ENCODE peak calls at places on chromosomes 16 and 17, in six cellular contexts. One of them, this sample, is unnamed.

GRCh38 chr16:77499373-77500285 is 64.8 kb upstream of the ADAMTS18 start:
- DNase-seq in ovary: peak
- DNase-seq in IMR-90: no peak
- DNase-seq in uterus: peak
- DNase-seq in Peyer's patch: no peak
- DNase-seq in gastrocnemius medialis: no peak
- DNase-seq in this sample: no peak

GRCh38 chr16:73420244-73421040 is 372.5 kb upstream of the ZFHX3 start:
- DNase-seq in gastrocnemius medialis: no peak
- DNase-seq in ovary: no peak
- DNase-seq in IMR-90: no peak
- DNase-seq in Peyer's patch: no peak
- DNase-seq in uterus: no peak
- DNase-seq in this sample: no peak

GRCh38 chr16:84054271-84054670 is 11.7 kb upstream of the SLC38A8 start:
- DNase-seq in IMR-90: no peak
- DNase-seq in Peyer's patch: peak
- DNase-seq in ovary: no peak
- DNase-seq in uterus: peak
- DNase-seq in gastrocnemius medialis: no peak
- DNase-seq in this sample: no peak

GRCh38 chr17:34177642-34178041 is 77.4 kb upstream of the CCL2 start:
- DNase-seq in IMR-90: peak
- DNase-seq in uterus: no peak
- DNase-seq in ovary: no peak
- DNase-seq in Peyer's patch: no peak
- DNase-seq in gastrocnemius medialis: no peak
- DNase-seq in this sample: no peak

GRCh38 chr16:23491490-23492391 is 18.6 kb downstream of the GGA2 start:
- DNase-seq in IMR-90: peak
- DNase-seq in ovary: no peak
- DNase-seq in Peyer's patch: no peak
- DNase-seq in gastrocnemius medialis: no peak
- DNase-seq in uterus: no peak
- DNase-seq in this sample: no peak

GRCh38 chr17:43782903-43783462 is 2.7 kb downstream of the CFAP97D1 start:
- DNase-seq in uterus: no peak
- DNase-seq in Peyer's patch: no peak
- DNase-seq in gastrocnemius medialis: no peak
- DNase-seq in IMR-90: no peak
- DNase-seq in ovary: no peak
- DNase-seq in this sample: no peak

GRCh38 chr16:74455213-74455612 is 33.9 kb upstream of the CLEC18B start:
- DNase-seq in uterus: no peak
- DNase-seq in Peyer's patch: no peak
- DNase-seq in IMR-90: peak
- DNase-seq in gastrocnemius medialis: no peak
- DNase-seq in ovary: no peak
- DNase-seq in this sample: no peak

GRCh38 chr17:57939797-57940196 is 15.4 kb downstream of the CUEDC1 start:
- DNase-seq in uterus: no peak
- DNase-seq in IMR-90: no peak
- DNase-seq in Peyer's patch: no peak
- DNase-seq in ovary: no peak
- DNase-seq in gastrocnemius medialis: no peak
- DNase-seq in this sample: peak

GRCh38 chr17:44109312-44109630 is 14.2 kb downstream of the HDAC5 start:
- DNase-seq in ovary: no peak
- DNase-seq in Peyer's patch: no peak
- DNase-seq in IMR-90: no peak
- DNase-seq in uterus: no peak
- DNase-seq in gastrocnemius medialis: no peak
- DNase-seq in this sample: no peak

GRCh38 chr16:11700264-11701029 is 32.2 kb downstream of the SNN start:
- DNase-seq in ovary: no peak
- DNase-seq in IMR-90: peak
- DNase-seq in Peyer's patch: no peak
- DNase-seq in gastrocnemius medialis: no peak
- DNase-seq in uterus: no peak
- DNase-seq in this sample: no peak

GRCh38 chr17:81210868-81211267 is 11.9 kb downstream of the CEP131 start:
- DNase-seq in ovary: no peak
- DNase-seq in uterus: no peak
- DNase-seq in gastrocnemius medialis: no peak
- DNase-seq in Peyer's patch: no peak
- DNase-seq in IMR-90: no peak
- DNase-seq in this sample: no peak

GRCh38 chr16:529012-529575 is 1.6 kb downstream of the CAPN15 start:
- DNase-seq in Peyer's patch: no peak
- DNase-seq in gastrocnemius medialis: no peak
- DNase-seq in IMR-90: no peak
- DNase-seq in uterus: no peak
- DNase-seq in ovary: peak
- DNase-seq in this sample: no peak

GRCh38 chr16:49743206-49743470 is 112.8 kb downstream of the ZNF423 start:
- DNase-seq in IMR-90: no peak
- DNase-seq in gastrocnemius medialis: no peak
- DNase-seq in ovary: no peak
- DNase-seq in uterus: no peak
- DNase-seq in Peyer's patch: no peak
- DNase-seq in this sample: no peak

GRCh38 chr16:8194795-8195194 is 395.5 kb downstream of the TMEM114 start:
- DNase-seq in Peyer's patch: no peak
- DNase-seq in IMR-90: no peak
- DNase-seq in gastrocnemius medialis: no peak
- DNase-seq in uterus: no peak
- DNase-seq in ovary: no peak
- DNase-seq in this sample: no peak

GRCh38 chr17:40433551-40434384 is 9.5 kb upstream of the IGFBP4 start:
- DNase-seq in ovary: no peak
- DNase-seq in Peyer's patch: peak
- DNase-seq in IMR-90: no peak
- DNase-seq in gastrocnemius medialis: no peak
- DNase-seq in uterus: peak
- DNase-seq in this sample: no peak

GRCh38 chr17:60510723-60511122 is 15.3 kb downstream of the APPBP2 start:
- DNase-seq in IMR-90: no peak
- DNase-seq in ovary: no peak
- DNase-seq in Peyer's patch: no peak
- DNase-seq in uterus: no peak
- DNase-seq in gastrocnemius medialis: no peak
- DNase-seq in this sample: no peak

GRCh38 chr17:78717431-78717980 is 64.6 kb downstream of the CYTH1 start:
- DNase-seq in IMR-90: peak
- DNase-seq in ovary: peak
- DNase-seq in uterus: peak
- DNase-seq in gastrocnemius medialis: no peak
- DNase-seq in Peyer's patch: no peak
- DNase-seq in this sample: no peak

GRCh38 chr17:16428098-16428882 is 12.9 kb downstream of the TRPV2 start:
- DNase-seq in gastrocnemius medialis: no peak
- DNase-seq in uterus: peak
- DNase-seq in IMR-90: peak
- DNase-seq in Peyer's patch: peak
- DNase-seq in ovary: no peak
- DNase-seq in this sample: no peak

GRCh38 chr17:66727634-66728570 is 107.0 kb upstream of the CACNG5 start:
- DNase-seq in IMR-90: peak
- DNase-seq in Peyer's patch: peak
- DNase-seq in uterus: peak
- DNase-seq in gastrocnemius medialis: no peak
- DNase-seq in ovary: peak
- DNase-seq in this sample: no peak
- TF ChIP-seq CTCF in IMR-90: peak
- TF ChIP-seq CTCF in Peyer's patch: peak
- TF ChIP-seq CTCF in uterus: peak
- TF ChIP-seq CTCF in gastrocnemius medialis: peak
- TF ChIP-seq CTCF in ovary: no peak
- TF ChIP-seq CTCF in this sample: peak

DNA sequence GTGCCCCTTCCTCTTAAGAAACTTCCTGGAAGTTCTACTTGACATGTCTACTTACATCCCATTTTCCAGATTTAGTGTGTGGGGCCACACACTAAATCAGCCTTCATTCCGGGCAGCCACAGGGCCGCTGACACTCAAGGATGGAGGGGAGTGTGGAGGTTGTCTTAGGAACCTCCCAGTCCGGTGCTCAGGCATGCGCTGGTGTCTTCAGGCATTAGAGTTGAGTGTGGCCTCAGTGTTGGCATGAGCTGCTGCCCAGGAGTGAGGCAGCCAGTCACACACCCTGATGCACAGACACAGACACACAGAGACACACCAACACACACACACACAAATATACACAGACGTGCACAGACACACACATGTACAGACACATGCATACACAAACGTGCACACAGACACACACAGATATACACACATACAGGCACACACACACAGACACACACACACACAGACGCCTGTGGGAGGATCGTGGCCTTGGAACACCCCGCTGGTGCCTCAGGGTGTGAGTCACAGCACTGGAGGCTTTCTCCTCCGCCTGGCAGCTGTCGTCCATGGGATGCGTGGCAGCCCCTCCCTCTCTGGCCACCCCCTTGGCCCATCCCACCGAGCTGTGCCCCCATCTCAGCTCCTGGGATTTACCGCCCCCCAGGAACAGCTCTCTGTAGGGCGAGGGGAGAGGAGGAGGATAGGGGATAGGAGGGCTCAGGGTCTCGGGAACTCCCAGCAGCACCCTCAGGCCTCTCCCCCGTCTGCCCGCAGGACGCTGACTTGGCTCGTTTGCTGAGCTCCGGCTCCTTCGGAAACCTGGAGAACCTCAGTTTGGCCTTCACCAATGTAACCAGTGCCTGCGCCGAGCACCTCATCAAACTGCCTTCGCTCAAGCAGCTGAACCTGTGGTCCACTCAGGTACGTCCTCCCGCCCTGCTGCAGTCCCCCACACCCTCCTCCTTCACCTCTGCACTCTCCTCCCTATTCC is 75.6 kb upstream of the PLCG2 start:
- DNase-seq in gastrocnemius medialis: no peak
- DNase-seq in uterus: peak
- DNase-seq in IMR-90: peak
- DNase-seq in Peyer's patch: peak
- DNase-seq in ovary: peak
- DNase-seq in this sample: no peak
- H3K27ac ChIP-seq in gastrocnemius medialis: no peak
- H3K27ac ChIP-seq in uterus: no peak
- H3K27ac ChIP-seq in IMR-90: no peak
- H3K27ac ChIP-seq in Peyer's patch: peak
- H3K27ac ChIP-seq in ovary: no peak
- H3K27ac ChIP-seq in this sample: no peak

GRCh38 chr17:73271078-73271477 is 9.4 kb upstream of the CPSF4L start:
- DNase-seq in IMR-90: no peak
- DNase-seq in Peyer's patch: no peak
- DNase-seq in uterus: no peak
- DNase-seq in gastrocnemius medialis: no peak
- DNase-seq in ovary: no peak
- DNase-seq in this sample: no peak
- TF ChIP-seq POLR2A in IMR-90: no peak
- TF ChIP-seq POLR2A in Peyer's patch: no peak
- TF ChIP-seq POLR2A in uterus: no peak
- TF ChIP-seq POLR2A in gastrocnemius medialis: no peak
- TF ChIP-seq POLR2A in ovary: no peak
- TF ChIP-seq POLR2A in this sample: no peak

DNA sequence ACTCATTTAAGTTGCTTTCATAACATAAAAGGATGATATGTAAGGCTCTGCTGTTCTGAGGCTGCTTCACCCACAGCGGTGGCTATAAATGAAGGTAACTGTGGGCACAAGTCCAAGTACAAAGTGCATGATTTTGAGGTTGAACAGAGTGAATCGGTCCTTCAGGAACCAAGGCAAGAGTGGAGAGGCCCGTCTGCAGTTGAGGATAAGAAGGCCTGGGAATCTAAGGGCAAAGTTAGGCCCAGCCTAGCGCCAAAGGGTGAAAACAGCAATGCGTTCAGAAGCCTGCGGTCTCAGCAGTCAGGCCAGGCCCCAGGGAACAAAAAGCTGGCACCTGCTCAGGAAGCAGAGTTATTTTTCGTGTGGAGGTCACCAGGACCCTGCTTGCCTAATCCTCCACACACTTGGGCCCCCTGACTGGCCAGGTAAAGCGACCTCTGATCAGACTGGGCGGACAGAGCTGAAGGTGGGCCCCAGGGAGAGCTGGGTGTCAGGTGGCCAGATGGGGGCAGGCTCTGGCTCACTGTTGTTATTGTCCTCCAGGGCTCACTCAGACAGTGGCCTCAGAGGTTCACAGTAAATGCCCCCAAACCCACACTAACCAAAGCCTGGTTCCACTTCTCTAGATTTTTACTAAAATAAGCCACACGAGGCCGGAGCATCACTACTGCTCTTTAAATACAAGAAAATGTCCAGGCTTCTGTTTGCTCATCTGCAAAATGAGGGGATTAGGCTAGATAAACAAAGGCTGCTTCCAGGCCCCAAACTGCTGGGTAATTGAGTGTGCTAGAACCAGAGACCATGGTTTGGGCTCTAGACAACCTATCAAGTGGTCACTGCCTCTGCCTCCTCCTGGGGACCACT is 46.4 kb downstream of the TEX2 start:
- DNase-seq in ovary: peak
- DNase-seq in IMR-90: peak
- DNase-seq in uterus: peak
- DNase-seq in gastrocnemius medialis: no peak
- DNase-seq in Peyer's patch: peak
- DNase-seq in this sample: no peak
- TF ChIP-seq CTCF in ovary: no peak
- TF ChIP-seq CTCF in IMR-90: no peak
- TF ChIP-seq CTCF in uterus: no peak
- TF ChIP-seq CTCF in gastrocnemius medialis: peak
- TF ChIP-seq CTCF in Peyer's patch: peak
- TF ChIP-seq CTCF in this sample: no peak